ENCODE peak calls at places on chromosomes 4 and X, in seven cellular contexts. Y, T, C, D, R, J and Q are unnamed samples.

GRCh38 chrX:150211988-150212387 is 151.1 kb upstream of the MAMLD1 start:
- DNase-seq in J (no peak), T (no peak), R (no peak), D (no peak), Y (peak), C (no peak), Q (no peak)

GRCh38 chrX:74535211-74535621 is 79.2 kb downstream of the RLIM start:
- DNase-seq in R (peak), C (no peak), J (no peak), T (peak), Y (peak), D (no peak), Q (no peak)

GRCh38 chr4:46389301-46389761 is 597 bp downstream of the GABRA2 start:
- DNase-seq in Y (no peak), D (no peak), J (no peak), T (no peak), R (no peak), C (no peak), Q (no peak)

GRCh38 chrX:107775734-107776511 is at the start of gene TSC22D3:
- DNase-seq in R (peak), J (peak), T (peak), C (peak), D (peak), Y (peak), Q (peak)

GRCh38 chr4:97309111-97309510 is 834.2 kb downstream of the STPG2 start:
- DNase-seq in D (no peak), Y (no peak), R (no peak), T (no peak), C (no peak), J (no peak), Q (no peak)

GRCh38 chr4:8270418-8270771 is 841 bp downstream of the HTRA3 start:
- DNase-seq in R (no peak), C (no peak), Y (no peak), J (no peak), D (no peak), T (no peak), Q (no peak)

GRCh38 chr4:147789596-147789995 is 57.7 kb downstream of the ARHGAP10 start:
- DNase-seq in C (no peak), J (no peak), R (no peak), Y (peak), D (no peak), T (no peak), Q (no peak)

GRCh38 chrX:153409414-153410101 is 1.7 kb upstream of the ZFP92 start:
- DNase-seq in Y (no peak), R (no peak), T (no peak), C (peak), D (no peak), J (no peak), Q (no peak)

GRCh38 chr4:25792200-25792791 is 70.5 kb downstream of the SEL1L3 start:
- DNase-seq in Y (no peak), T (peak), C (peak), R (no peak), J (peak), D (no peak), Q (peak)

GRCh38 chr4:106766519-106766918 is 269.6 kb downstream of the DKK2 start:
- DNase-seq in J (no peak), R (no peak), Y (no peak), C (no peak), T (no peak), D (no peak), Q (no peak)

GRCh38 chrX:132119821-132120220 is 8.0 kb downstream of the FRMD7 start:
- DNase-seq in T (no peak), D (no peak), R (no peak), J (no peak), C (no peak), Y (no peak), Q (peak)

GRCh38 chr4:128809477-128810330 is at the start of gene JADE1:
- DNase-seq in J (peak), C (peak), Y (peak), D (peak), R (peak), T (peak), Q (peak)
- TF ChIP-seq POLR2A in J (peak), C (peak), Y (peak), D (no peak), R (peak), T (peak), Q (peak)

GRCh38 chr4:182808673-182809416 is 108.3 kb downstream of the DCTD start:
- DNase-seq in D (peak), C (no peak), R (no peak), Y (peak), T (peak), J (no peak), Q (peak)
- TF ChIP-seq POLR2A in D (no peak), C (no peak), R (no peak), Y (no peak), T (no peak), J (no peak), Q (peak)

DNA sequence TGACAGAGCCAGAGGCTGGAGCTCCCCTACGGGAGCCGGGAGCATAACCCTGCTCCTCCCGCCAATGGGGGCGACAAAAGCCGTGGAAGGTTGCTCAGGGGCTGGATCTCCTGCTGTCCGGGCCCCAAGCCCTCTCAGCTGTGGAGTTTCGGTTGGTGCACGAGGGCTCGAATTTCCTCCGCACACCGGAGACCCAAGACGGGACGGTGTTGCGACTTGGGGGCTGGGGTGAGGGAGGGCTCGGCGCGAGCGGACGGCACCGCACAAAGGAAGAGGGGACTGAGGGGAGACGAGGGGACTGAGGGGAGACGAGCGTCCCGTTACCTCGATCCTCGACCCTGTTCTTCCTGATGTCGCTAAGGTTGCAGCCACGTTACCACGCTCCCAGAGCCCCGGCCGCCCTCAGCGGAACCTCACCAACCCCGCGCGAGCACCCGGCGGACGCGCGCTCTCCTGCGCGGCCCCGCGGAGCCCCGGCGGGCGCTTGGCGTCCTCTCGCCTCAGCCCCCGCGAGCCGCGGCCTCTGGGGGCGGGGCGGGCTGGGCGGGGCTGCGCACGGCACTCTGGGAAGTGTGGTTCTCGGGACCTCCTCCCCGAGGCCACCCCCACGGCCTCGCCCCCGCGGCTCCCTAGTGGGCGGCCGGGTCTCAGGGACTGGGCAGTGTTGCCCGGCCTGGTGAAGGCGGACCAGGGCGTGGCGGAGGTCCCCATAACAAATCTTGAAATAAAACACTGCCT is at the start of gene KLHL8:
- DNase-seq in R (peak), J (peak), D (peak), T (peak), Y (peak), C (peak), Q (peak)
- TF ChIP-seq POLR2A in R (peak), J (peak), D (peak), T (peak), Y (peak), C (peak), Q (peak)

DNA sequence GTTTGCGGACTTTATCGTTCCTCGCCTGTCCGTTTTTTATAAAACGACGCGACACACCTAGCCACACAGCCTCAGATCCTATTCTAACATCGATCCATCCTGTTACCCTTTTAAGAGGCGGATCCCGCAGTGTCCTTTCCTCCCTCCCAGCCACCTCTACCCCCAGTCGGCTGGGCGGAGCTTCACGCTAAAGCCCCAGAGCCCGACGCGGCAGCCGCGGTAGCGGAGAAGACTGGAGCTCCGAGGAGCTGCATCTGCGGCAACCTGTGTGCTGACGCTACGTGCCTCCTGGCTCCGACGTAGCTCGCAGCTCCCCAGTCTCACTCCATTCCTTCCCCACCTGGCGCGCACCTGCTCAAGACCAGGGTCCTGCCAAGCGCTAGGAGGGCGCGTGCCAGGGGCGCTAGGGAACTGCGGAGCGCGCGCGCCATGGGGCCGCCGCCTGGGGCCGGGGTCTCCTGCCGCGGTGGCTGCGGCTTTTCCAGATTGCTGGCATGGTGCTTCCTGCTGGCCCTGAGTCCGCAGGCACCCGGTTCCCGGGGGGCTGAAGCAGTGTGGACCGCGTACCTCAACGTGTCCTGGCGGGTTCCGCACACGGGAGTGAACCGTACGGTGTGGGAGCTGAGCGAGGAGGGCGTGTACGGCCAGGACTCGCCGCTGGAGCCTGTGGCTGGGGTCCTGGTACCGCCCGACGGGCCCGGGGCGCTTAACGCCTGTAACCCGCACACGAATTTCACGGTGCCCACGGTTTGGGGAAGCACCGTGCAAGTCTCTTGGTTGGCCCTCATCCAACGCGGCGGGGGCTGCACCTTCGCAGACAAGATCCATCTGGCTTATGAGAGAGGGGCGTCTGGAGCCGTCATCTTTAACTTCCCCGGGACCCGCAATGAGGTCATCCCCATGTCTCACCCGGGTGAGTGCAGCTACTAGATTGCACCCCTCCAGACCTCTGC is at the start of gene RNF128:
- DNase-seq in Y (peak), D (no peak), T (no peak), R (no peak), C (peak), J (peak), Q (no peak)
- TF ChIP-seq POLR2A in Y (no peak), D (no peak), T (no peak), R (no peak), C (peak), J (peak), Q (no peak)

GRCh38 chr4:56907489-56908205 is at the start of gene REST:
- DNase-seq in D (peak), R (peak), Y (peak), J (peak), T (peak), C (peak), Q (peak)
- TF ChIP-seq POLR2A in D (no peak), R (peak), Y (no peak), J (peak), T (peak), C (peak), Q (peak)

DNA sequence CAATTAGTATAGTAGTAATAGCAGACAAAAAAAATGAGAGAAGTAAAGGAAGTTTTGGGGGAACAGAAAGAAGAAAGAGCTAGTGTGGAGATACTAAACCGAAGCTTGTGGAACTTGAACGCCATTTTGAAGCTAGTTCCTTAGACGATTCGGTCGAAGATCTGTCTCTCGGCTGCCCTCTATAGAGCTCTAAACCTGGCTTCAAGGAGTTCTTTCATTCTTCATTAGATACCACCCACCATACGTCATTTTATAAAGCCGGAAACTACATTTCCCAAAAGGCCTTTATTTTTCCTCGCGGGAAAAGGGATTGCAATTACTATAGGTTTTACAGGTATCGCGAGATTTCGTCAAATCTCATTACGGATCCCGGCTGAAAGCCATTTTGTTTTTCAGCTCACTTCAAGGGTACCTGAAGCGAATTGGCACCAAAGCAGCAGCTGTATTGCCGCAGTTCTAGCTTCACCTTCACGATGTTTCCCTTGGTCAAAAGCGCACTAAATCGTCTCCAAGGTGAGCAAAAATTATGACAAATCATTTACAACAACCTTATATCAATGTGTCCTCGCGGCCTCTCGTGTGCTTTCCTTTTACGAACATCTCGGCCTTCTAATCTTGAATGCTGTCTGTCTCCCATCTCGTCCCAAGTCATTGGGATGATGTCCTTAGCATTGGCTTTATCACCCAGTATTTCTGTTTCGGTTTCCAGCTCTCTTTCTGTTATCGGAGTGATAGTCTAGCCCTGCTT is at the start of gene COX7B:
- DNase-seq in J (peak), D (peak), R (peak), Y (peak), T (peak), C (peak), Q (peak)
- TF ChIP-seq POLR2A in J (peak), D (peak), R (peak), Y (peak), T (peak), C (peak), Q (peak)

DNA sequence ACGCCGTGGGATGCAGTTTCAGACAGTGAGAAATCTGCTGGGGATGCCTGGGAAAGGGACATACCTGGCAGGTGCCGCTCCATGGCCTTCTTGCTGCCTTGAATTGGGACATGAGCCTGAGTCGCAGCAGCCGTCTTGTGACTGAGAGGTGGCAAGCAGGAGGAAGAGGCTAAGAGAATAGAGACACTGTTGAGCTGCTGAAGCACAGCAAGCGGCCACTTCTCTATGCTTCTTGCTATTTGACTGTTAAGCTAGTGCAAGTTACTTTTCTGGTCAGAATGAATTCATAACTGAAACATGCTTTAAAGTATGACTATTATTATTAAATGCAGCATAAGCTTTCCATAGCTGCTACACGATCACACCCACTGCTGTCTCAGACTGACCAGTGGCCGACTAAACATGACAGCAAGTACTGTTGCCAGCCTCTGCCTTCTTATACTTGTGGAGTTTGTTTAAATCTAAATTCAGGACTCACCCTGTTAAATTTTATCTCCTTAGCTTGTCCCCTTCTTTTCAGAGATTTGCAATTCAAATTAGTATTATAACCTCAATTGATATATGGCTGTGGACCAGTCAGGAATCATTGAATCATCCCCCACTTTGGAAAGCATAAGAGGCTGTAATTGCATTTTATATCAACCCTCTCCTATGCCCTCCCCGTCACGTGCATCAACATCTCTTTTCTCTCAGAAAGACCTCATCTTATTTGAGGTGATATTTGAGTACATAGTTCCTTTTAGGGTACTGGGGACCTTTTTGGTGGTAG is 24.8 kb upstream of the ACSL1 start:
- DNase-seq in J (no peak), Y (no peak), R (no peak), T (peak), D (no peak), C (no peak), Q (no peak)
- TF ChIP-seq POLR2A in J (no peak), Y (no peak), R (no peak), T (no peak), D (peak), C (no peak), Q (no peak)

GRCh38 chr4:139085141-139085540 is 69.6 kb downstream of the NOCT start:
- DNase-seq in R (no peak), J (no peak), Y (peak), D (no peak), T (peak), C (no peak), Q (no peak)

GRCh38 chr4:139083533-139084424 is 68.2 kb downstream of the NOCT start:
- DNase-seq in D (peak), T (peak), Y (peak), C (peak), J (peak), R (peak), Q (peak)

GRCh38 chr4:139082750-139083532 is 67.4 kb downstream of the NOCT start:
- DNase-seq in R (peak), Y (peak), J (peak), C (peak), T (peak), D (peak), Q (peak)

GRCh38 chr4:139078926-139079325 is 63.3 kb downstream of the NOCT start:
- DNase-seq in C (no peak), J (no peak), D (no peak), Y (no peak), T (no peak), R (no peak), Q (no peak)

GRCh38 chr4:139084425-139085093 is 69.0 kb downstream of the NOCT start:
- DNase-seq in R (no peak), C (no peak), T (no peak), Y (no peak), D (no peak), J (no peak), Q (peak)
- TF ChIP-seq POLR2A in R (no peak), C (peak), T (no peak), Y (no peak), D (no peak), J (peak), Q (no peak)